ENCODE peak calls at places on chromosome 6, in eight cellular contexts. One of them, this sample, is unnamed.

GRCh38 chr6:39426057-39426592 is 103.6 kb upstream of the KCNK16 start:
- DNase-seq in HTR-8/SVneo: peak
- DNase-seq in endothelial cell: no peak
- DNase-seq in HEK293T: no peak
- DNase-seq in aorta: no peak
- DNase-seq in neural progenitor cell: no peak
- DNase-seq in NCI-H510A treated with DMSO at 0.1 percent for 48 hours: no peak
- DNase-seq in stimulated activated CD8-positive, alpha-beta memory T cell treated with anti-CD3 and anti-CD28 coated beads, Interleukin-4, amount 100 ng/mL, for 48 hours: no peak
- DNase-seq in this sample: peak

GRCh38 chr6:49713346-49713745 is at the start of gene CRISP2:
- DNase-seq in HTR-8/SVneo: no peak
- DNase-seq in endothelial cell: no peak
- DNase-seq in HEK293T: no peak
- DNase-seq in aorta: no peak
- DNase-seq in neural progenitor cell: no peak
- DNase-seq in NCI-H510A treated with DMSO at 0.1 percent for 48 hours: peak
- DNase-seq in stimulated activated CD8-positive, alpha-beta memory T cell treated with anti-CD3 and anti-CD28 coated beads, Interleukin-4, amount 100 ng/mL, for 48 hours: no peak
- DNase-seq in this sample: no peak

GRCh38 chr6:31898200-31899011 is 908 bp upstream of the EHMT2 start:
- DNase-seq in HTR-8/SVneo: peak
- DNase-seq in endothelial cell: no peak
- DNase-seq in HEK293T: peak
- DNase-seq in aorta: no peak
- DNase-seq in neural progenitor cell: peak
- DNase-seq in NCI-H510A treated with DMSO at 0.1 percent for 48 hours: peak
- DNase-seq in stimulated activated CD8-positive, alpha-beta memory T cell treated with anti-CD3 and anti-CD28 coated beads, Interleukin-4, amount 100 ng/mL, for 48 hours: no peak
- DNase-seq in this sample: peak

GRCh38 chr6:113969888-113970807 is 800 bp downstream of the HDAC2 start:
- DNase-seq in HTR-8/SVneo: peak
- DNase-seq in endothelial cell: peak
- DNase-seq in HEK293T: peak
- DNase-seq in aorta: peak
- DNase-seq in neural progenitor cell: peak
- DNase-seq in NCI-H510A treated with DMSO at 0.1 percent for 48 hours: no peak
- DNase-seq in stimulated activated CD8-positive, alpha-beta memory T cell treated with anti-CD3 and anti-CD28 coated beads, Interleukin-4, amount 100 ng/mL, for 48 hours: peak
- DNase-seq in this sample: peak

GRCh38 chr6:43886717-43887339 is 116.8 kb downstream of the VEGFA start:
- DNase-seq in HTR-8/SVneo: no peak
- DNase-seq in endothelial cell: no peak
- DNase-seq in HEK293T: no peak
- DNase-seq in aorta: peak
- DNase-seq in neural progenitor cell: no peak
- DNase-seq in NCI-H510A treated with DMSO at 0.1 percent for 48 hours: no peak
- DNase-seq in stimulated activated CD8-positive, alpha-beta memory T cell treated with anti-CD3 and anti-CD28 coated beads, Interleukin-4, amount 100 ng/mL, for 48 hours: no peak
- DNase-seq in this sample: no peak

GRCh38 chr6:169913096-169913615 is 161.7 kb downstream of the ERMARD start:
- DNase-seq in HTR-8/SVneo: no peak
- DNase-seq in endothelial cell: no peak
- DNase-seq in HEK293T: no peak
- DNase-seq in aorta: no peak
- DNase-seq in neural progenitor cell: no peak
- DNase-seq in NCI-H510A treated with DMSO at 0.1 percent for 48 hours: no peak
- DNase-seq in stimulated activated CD8-positive, alpha-beta memory T cell treated with anti-CD3 and anti-CD28 coated beads, Interleukin-4, amount 100 ng/mL, for 48 hours: no peak
- DNase-seq in this sample: no peak

GRCh38 chr6:20447581-20448132 is 46.0 kb downstream of the E2F3 start:
- DNase-seq in HTR-8/SVneo: no peak
- DNase-seq in endothelial cell: no peak
- DNase-seq in HEK293T: no peak
- DNase-seq in aorta: no peak
- DNase-seq in neural progenitor cell: no peak
- DNase-seq in NCI-H510A treated with DMSO at 0.1 percent for 48 hours: no peak
- DNase-seq in stimulated activated CD8-positive, alpha-beta memory T cell treated with anti-CD3 and anti-CD28 coated beads, Interleukin-4, amount 100 ng/mL, for 48 hours: no peak
- DNase-seq in this sample: no peak

GRCh38 chr6:117167520-117168271 is 97.7 kb upstream of the VGLL2 start:
- DNase-seq in HTR-8/SVneo: peak
- DNase-seq in endothelial cell: no peak
- DNase-seq in HEK293T: peak
- DNase-seq in aorta: no peak
- DNase-seq in neural progenitor cell: peak
- DNase-seq in NCI-H510A treated with DMSO at 0.1 percent for 48 hours: no peak
- DNase-seq in stimulated activated CD8-positive, alpha-beta memory T cell treated with anti-CD3 and anti-CD28 coated beads, Interleukin-4, amount 100 ng/mL, for 48 hours: no peak
- DNase-seq in this sample: peak

GRCh38 chr6:15444081-15444731 is 198.3 kb downstream of the JARID2 start:
- DNase-seq in HTR-8/SVneo: no peak
- DNase-seq in endothelial cell: no peak
- DNase-seq in HEK293T: no peak
- DNase-seq in aorta: no peak
- DNase-seq in neural progenitor cell: no peak
- DNase-seq in NCI-H510A treated with DMSO at 0.1 percent for 48 hours: no peak
- DNase-seq in stimulated activated CD8-positive, alpha-beta memory T cell treated with anti-CD3 and anti-CD28 coated beads, Interleukin-4, amount 100 ng/mL, for 48 hours: no peak
- DNase-seq in this sample: no peak

GRCh38 chr6:31450736-31451135 is 47.2 kb upstream of the MICB start:
- DNase-seq in HTR-8/SVneo: no peak
- DNase-seq in endothelial cell: no peak
- DNase-seq in HEK293T: no peak
- DNase-seq in aorta: no peak
- DNase-seq in neural progenitor cell: no peak
- DNase-seq in NCI-H510A treated with DMSO at 0.1 percent for 48 hours: no peak
- DNase-seq in stimulated activated CD8-positive, alpha-beta memory T cell treated with anti-CD3 and anti-CD28 coated beads, Interleukin-4, amount 100 ng/mL, for 48 hours: no peak
- DNase-seq in this sample: no peak

GRCh38 chr6:165055231-165055630 is 254.2 kb downstream of the C6orf118 start:
- DNase-seq in HTR-8/SVneo: no peak
- DNase-seq in endothelial cell: no peak
- DNase-seq in HEK293T: no peak
- DNase-seq in aorta: no peak
- DNase-seq in neural progenitor cell: peak
- DNase-seq in NCI-H510A treated with DMSO at 0.1 percent for 48 hours: no peak
- DNase-seq in stimulated activated CD8-positive, alpha-beta memory T cell treated with anti-CD3 and anti-CD28 coated beads, Interleukin-4, amount 100 ng/mL, for 48 hours: no peak
- DNase-seq in this sample: no peak

This sample was measured in RKO.